ENCODE peak calls at places on chromosomes 7 and 10, in five cellular contexts. P, G, E, R and Q are unnamed samples.

GRCh38 chr10:122648599-122649428 is 50.8 kb downstream of the C10orf120 start:
- DNase-seq in G (peak), R (no peak), P (peak), E (peak), Q (peak)

GRCh38 chr10:79386637-79387465 is 39.6 kb downstream of the PPIF start:
- DNase-seq in P (no peak), E (no peak), R (peak), G (no peak), Q (peak)

GRCh38 chr10:122748496-122748895 is 48.9 kb upstream of the C10orf120 start:
- DNase-seq in R (no peak), E (no peak), P (peak), G (no peak), Q (no peak)

GRCh38 chr10:107814865-107815487 is 650.5 kb upstream of the SORCS1 start:
- DNase-seq in G (peak), E (peak), R (no peak), P (peak), Q (peak)

GRCh38 chr7:85719981-85720963 is 533.4 kb upstream of the SEMA3D start:
- DNase-seq in G (peak), P (no peak), E (no peak), R (no peak), Q (no peak)

GRCh38 chr7:29826904-29827303 is 20.6 kb downstream of the WIPF3 start:
- DNase-seq in P (no peak), G (no peak), R (no peak), E (no peak), Q (no peak)

GRCh38 chr10:29710128-29710527 is 75.4 kb upstream of the SVIL start:
- DNase-seq in E (no peak), R (no peak), G (no peak), P (no peak), Q (no peak)

GRCh38 chr10:3119796-3120459 is 52.6 kb downstream of the PFKP start:
- DNase-seq in R (no peak), P (no peak), E (no peak), G (no peak), Q (no peak)

GRCh38 chr10:97553575-97554100 is 18.9 kb upstream of the ANKRD2 start:
- DNase-seq in E (peak), R (peak), P (peak), G (no peak), Q (peak)

GRCh38 chr7:129465080-129465479 is 30.8 kb downstream of the STRIP2 start:
- DNase-seq in R (no peak), G (no peak), P (no peak), E (no peak), Q (no peak)

GRCh38 chr10:14466256-14466655 is 135.5 kb upstream of the FRMD4A start:
- DNase-seq in G (no peak), E (peak), P (no peak), R (no peak), Q (no peak)

GRCh38 chr7:17123020-17123419 is 175.4 kb upstream of the AHR start:
- DNase-seq in G (no peak), R (no peak), P (no peak), E (no peak), Q (no peak)

GRCh38 chr7:74502216-74502891 is 48.6 kb downstream of the GTF2IRD1 start:
- DNase-seq in G (no peak), R (no peak), E (peak), P (no peak), Q (no peak)

GRCh38 chr10:35449944-35450343 is 113.6 kb downstream of the CCNY start:
- DNase-seq in E (no peak), G (no peak), P (no peak), R (no peak), Q (no peak)

GRCh38 chr7:1086588-1087461 is 1.1 kb upstream of the GPER1 start:
- DNase-seq in R (peak), G (no peak), E (peak), P (peak), Q (peak)

GRCh38 chr10:60310746-60311145 is 78.9 kb downstream of the ANK3 start:
- DNase-seq in G (no peak), E (peak), P (no peak), R (no peak), Q (no peak)

GRCh38 chr7:66015440-66016130 is 33.6 kb upstream of the GUSB start:
- DNase-seq in G (no peak), E (no peak), R (no peak), P (no peak), Q (no peak)

GRCh38 chr10:59907918-59908807 is 1.8 kb upstream of the CCDC6 start:
- DNase-seq in R (no peak), P (peak), G (peak), E (peak), Q (no peak)

GRCh38 chr7:148042935-148043334 is 547.6 kb upstream of the C7orf33 start:
- DNase-seq in P (no peak), E (no peak), R (no peak), G (no peak), Q (no peak)

GRCh38 chr10:69051303-69051702 is 36.6 kb upstream of the SRGN start:
- DNase-seq in G (no peak), P (peak), R (no peak), E (no peak), Q (no peak)

GRCh38 chr7:4003536-4003935 is 678.6 kb upstream of the FOXK1 start:
- DNase-seq in P (no peak), R (no peak), G (no peak), E (no peak), Q (no peak)

GRCh38 chr7:34073676-34074075 is 168.3 kb downstream of the BMPER start:
- DNase-seq in R (no peak), E (peak), G (no peak), P (no peak), Q (no peak)

GRCh38 chr7:135795846-135796570 is 47.4 kb upstream of the FAM180A start:
- DNase-seq in R (no peak), E (no peak), P (no peak), G (no peak), Q (no peak)

GRCh38 chr10:12727832-12728215 is 273.7 kb downstream of the CCDC3 start:
- DNase-seq in P (no peak), G (no peak), E (no peak), R (no peak), Q (no peak)

GRCh38 chr10:131690805-131691239 is 210.0 kb upstream of the PPP2R2D start:
- DNase-seq in G (no peak), P (no peak), R (no peak), E (no peak), Q (no peak)

GRCh38 chr10:29646238-29646902 is 11.6 kb upstream of the SVIL start:
- DNase-seq in R (no peak), G (no peak), P (no peak), E (peak), Q (no peak)

GRCh38 chr7:33836797-33837355 is 68.5 kb upstream of the BMPER start:
- DNase-seq in G (no peak), R (no peak), E (no peak), P (peak), Q (no peak)

GRCh38 chr10:8416755-8417154 is 362.3 kb downstream of the GATA3 start:
- DNase-seq in G (no peak), R (peak), E (no peak), P (no peak), Q (no peak)

GRCh38 chr7:37089972-37090371 is 358.7 kb downstream of the ELMO1 start:
- DNase-seq in R (no peak), E (no peak), P (no peak), G (no peak), Q (no peak)

GRCh38 chr10:89295597-89295996 is 6.2 kb upstream of the IFIT2 start:
- DNase-seq in P (no peak), R (no peak), E (no peak), G (no peak), Q (no peak)

GRCh38 chr10:26703096-26703495 is 5.6 kb downstream of the PDSS1 start:
- DNase-seq in R (no peak), P (no peak), E (no peak), G (no peak), Q (no peak)

GRCh38 chr10:123069271-123069670 is 60.5 kb downstream of the ACADSB start:
- DNase-seq in P (no peak), R (no peak), G (no peak), E (no peak), Q (no peak)

GRCh38 chr10:29949411-29950011 is 109.9 kb downstream of the JCAD start:
- DNase-seq in R (no peak), E (no peak), G (no peak), P (no peak), Q (no peak)

GRCh38 chr7:83347836-83348482 is 185.3 kb upstream of the PCLO start:
- DNase-seq in R (no peak), G (no peak), E (no peak), P (no peak), Q (peak)

GRCh38 chr7:93194368-93194767 is 31.9 kb downstream of the HEPACAM2 start:
- DNase-seq in E (no peak), P (no peak), G (no peak), R (no peak), Q (no peak)

GRCh38 chr10:48439581-48440041 is 133.1 kb downstream of the MAPK8 start:
- DNase-seq in G (no peak), P (no peak), E (peak), R (no peak), Q (no peak)

GRCh38 chr7:77235280-77235679 is 35.7 kb upstream of the FGL2 start:
- DNase-seq in P (no peak), E (no peak), R (no peak), G (no peak), Q (no peak)

GRCh38 chr7:112886171-112886570 is 96.0 kb upstream of the TMEM168 start:
- DNase-seq in E (no peak), R (no peak), G (no peak), P (no peak), Q (no peak)

GRCh38 chr7:86534641-86535040 is 109.1 kb upstream of the GRM3 start:
- DNase-seq in E (no peak), P (no peak), G (no peak), R (no peak), Q (no peak)

GRCh38 chr10:120946497-120946896 is 95.3 kb downstream of the WDR11 start:
- DNase-seq in E (no peak), P (no peak), G (no peak), R (no peak), Q (no peak)

GRCh38 chr10:120949511-120950102 is 98.4 kb downstream of the WDR11 start:
- DNase-seq in E (no peak), G (no peak), R (no peak), P (no peak), Q (no peak)

GRCh38 chr10:120951288-120951687 is 100.1 kb downstream of the WDR11 start:
- DNase-seq in G (no peak), R (no peak), E (no peak), P (no peak), Q (no peak)

GRCh38 chr10:120950103-120950561 is 99.0 kb downstream of the WDR11 start:
- DNase-seq in G (no peak), E (no peak), R (no peak), P (no peak), Q (no peak)

DNA sequence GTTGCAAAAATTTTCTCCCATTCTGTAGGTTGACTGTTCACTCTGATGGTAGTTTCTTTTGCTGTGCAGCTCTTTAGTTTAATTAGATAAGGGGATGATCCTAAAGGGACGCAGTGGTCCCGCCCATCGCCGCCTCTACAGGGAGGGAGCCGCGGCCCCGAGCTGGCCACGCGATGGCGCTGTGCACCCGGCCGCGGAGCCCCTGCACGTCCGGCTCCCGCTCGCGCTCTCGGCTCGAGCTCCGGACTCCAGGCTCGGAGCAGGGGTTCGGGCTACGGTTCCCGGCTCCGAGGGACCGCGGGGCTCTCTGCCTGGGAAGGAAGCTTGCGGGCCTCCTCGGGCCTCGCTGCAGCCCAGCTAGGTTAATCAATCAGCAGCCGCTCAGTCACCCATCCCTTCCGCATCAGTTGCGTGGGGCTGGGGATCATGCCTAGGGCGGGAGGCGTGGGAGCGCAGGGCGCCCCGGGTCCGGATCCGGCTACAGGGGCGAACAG is 97.8 kb downstream of the WDR11 start:
- DNase-seq in G (no peak), E (peak), P (peak), R (peak), Q (peak)
- H3K4me3 ChIP-seq in G (peak), E (peak), P (peak), R (peak), Q (peak)

DNA sequence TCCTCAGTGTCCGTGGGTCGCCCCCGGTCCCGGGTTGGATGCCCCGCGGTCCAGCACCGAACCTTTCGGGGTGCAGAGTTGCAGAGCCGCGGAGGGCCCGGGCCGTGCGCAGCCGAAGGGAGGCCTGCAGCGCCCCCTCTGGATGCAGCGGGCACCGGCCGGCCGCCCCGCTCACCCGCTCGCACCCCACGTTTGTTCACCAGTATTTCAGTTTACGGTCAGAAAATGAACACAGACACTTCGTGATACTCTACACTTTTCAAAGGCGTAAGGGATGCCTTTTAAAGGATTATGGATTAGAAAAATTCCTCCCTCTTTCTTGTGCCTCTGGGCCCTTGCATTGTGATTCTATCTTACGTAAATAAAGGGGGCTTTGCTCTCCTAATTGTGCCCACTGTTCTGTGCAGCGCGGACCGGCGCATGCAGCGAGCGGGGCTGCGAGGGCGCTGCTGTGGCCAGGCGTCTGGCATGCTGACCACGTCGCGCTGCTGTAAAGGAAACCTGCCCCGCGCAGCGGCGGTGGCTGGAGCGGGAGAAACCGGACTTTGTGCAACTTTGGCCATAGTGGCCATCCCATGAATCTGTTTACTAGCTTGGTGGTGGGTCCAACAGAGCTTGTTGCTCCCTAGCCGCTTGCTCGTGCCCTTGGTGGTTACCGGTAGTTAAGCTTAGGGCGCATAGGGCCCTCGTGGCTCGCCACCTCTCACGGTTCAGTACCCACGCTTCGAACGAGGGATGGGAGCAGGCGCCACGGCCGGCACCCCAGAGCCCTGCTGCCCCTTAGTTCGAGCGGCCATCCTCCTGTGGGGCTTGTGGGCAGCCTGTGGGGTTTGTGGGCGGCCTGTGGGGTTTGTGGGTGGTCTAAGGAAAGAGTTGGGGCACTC is 755 bp upstream of the MEST start:
- DNase-seq in P (peak), E (peak), G (no peak), R (no peak), Q (peak)
- H3K4me3 ChIP-seq in P (peak), E (peak), G (peak), R (no peak), Q (peak)

GRCh38 chr10:102713483-102713813 is 749 bp downstream of the ARL3 start:
- DNase-seq in E (no peak), P (no peak), R (no peak), G (no peak), Q (no peak)

GRCh38 chr10:102714621-102715455 is at the start of gene SFXN2:
- DNase-seq in R (peak), G (no peak), P (peak), E (peak), Q (no peak)

GRCh38 chr10:102718220-102718619 is 3.8 kb downstream of the SFXN2 start:
- DNase-seq in R (no peak), G (no peak), P (peak), E (no peak), Q (no peak)

GRCh38 chr10:102713814-102714620 is at the start of gene ARL3:
- DNase-seq in G (peak), R (peak), E (peak), P (peak), Q (peak)

GRCh38 chr10:102715880-102716279 is 1.4 kb downstream of the SFXN2 start:
- DNase-seq in G (no peak), R (no peak), E (no peak), P (no peak), Q (no peak)
- H3K4me3 ChIP-seq in G (no peak), R (no peak), E (no peak), P (no peak), Q (no peak)

GRCh38 chr10:110730345-110731055 is 86.4 kb downstream of the RBM20 start:
- DNase-seq in E (no peak), G (no peak), P (no peak), R (no peak), Q (no peak)
- H3K4me3 ChIP-seq in E (no peak), G (no peak), P (no peak), R (no peak), Q (no peak)

DNA sequence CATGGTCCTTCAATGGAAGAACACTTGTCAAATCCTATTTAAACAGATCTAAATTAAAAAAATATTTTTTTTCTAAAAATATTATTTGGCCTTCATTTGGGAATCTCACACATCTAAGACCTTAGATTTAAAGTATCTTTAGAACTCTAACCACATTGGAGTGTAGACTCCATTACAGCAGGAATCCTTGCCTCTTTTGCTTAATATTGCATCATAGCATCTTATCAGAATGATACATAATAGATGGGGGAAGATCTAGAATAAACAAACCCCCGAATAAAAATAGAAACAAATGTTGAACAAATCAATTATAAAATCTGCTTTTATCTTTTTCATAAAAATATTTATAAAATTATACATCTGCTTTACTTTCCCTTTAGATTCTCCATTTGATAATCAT is 27.6 kb upstream of the EPC1 start:
- DNase-seq in E (no peak), R (no peak), P (no peak), G (no peak), Q (no peak)
- H3K4me3 ChIP-seq in E (no peak), R (no peak), P (no peak), G (no peak), Q (no peak)

DNA sequence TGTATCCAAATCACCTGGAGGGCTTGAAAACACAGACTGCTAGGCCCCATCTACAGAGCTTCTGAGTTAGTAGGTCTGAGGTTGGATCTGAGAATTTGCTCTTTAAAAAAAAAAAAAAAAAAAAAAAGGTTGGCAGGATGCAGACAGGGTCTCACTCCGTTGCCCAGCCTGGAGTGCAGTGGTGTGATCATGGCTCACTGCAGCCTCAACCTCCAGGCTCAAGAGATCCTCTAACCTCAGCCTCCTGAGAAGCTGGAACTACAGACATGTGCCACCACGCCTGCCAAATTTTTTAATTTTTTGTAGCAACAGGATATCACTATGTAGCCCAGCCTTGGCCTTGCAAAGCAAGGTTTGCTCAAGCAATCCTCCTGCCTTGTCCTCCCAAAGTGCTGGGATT is 8.0 kb downstream of the GDI2 start:
- DNase-seq in G (no peak), P (no peak), E (no peak), R (no peak), Q (no peak)
- H3K4me3 ChIP-seq in G (no peak), P (no peak), E (no peak), R (no peak), Q (no peak)